ENCODE peak calls at places on chromosomes 5 and 9, in eight cellular contexts. J, P, R, M, K, D, H and A are unnamed samples.

GRCh38 chr5:61298580-61298979 is 33.5 kb upstream of the ZSWIM6 start:
- DNase-seq in J (no peak), P (no peak), R (no peak), M (no peak), K (peak; percentile 76), D (no peak), H (no peak), A (no peak)

GRCh38 chr9:126499005-126499910 is 114.5 kb upstream of the LMX1B start:
- DNase-seq in J (peak; percentile 67), P (peak; percentile 79), R (peak; percentile 49), M (peak; percentile 53), K (peak; percentile 63), D (no peak), H (peak; percentile 31), A (peak; percentile 42)

GRCh38 chr5:79845448-79846197 is 145.4 kb downstream of the MTX3 start:
- DNase-seq in J (no peak), P (no peak), R (peak; percentile 51), M (peak; percentile 13), K (peak; percentile 48), D (peak; percentile 13), H (peak; percentile 66), A (no peak)

GRCh38 chr9:81789751-81790150 is 100.4 kb upstream of the TLE1 start:
- DNase-seq in J (no peak), P (no peak), R (no peak), M (no peak), K (peak; percentile 30), D (no peak), H (no peak), A (no peak)

GRCh38 chr5:79602884-79603283 is 9.4 kb upstream of the TENT2 start:
- DNase-seq in J (no peak), P (no peak), R (no peak), M (no peak), K (no peak), D (no peak), H (no peak), A (no peak)

GRCh38 chr9:131555841-131556673 is 10.7 kb downstream of the PRRT1B start:
- DNase-seq in J (no peak), P (no peak), R (no peak), M (no peak), K (no peak), D (no peak), H (no peak), A (peak; percentile 47)

GRCh38 chr5:154967419-154968024 is 26.6 kb downstream of the MRPL22 start:
- DNase-seq in J (peak; percentile 49), P (no peak), R (no peak), M (no peak), K (peak; percentile 26), D (no peak), H (no peak), A (no peak)

GRCh38 chr9:117783828-117784227 is 79.6 kb downstream of the TLR4 start:
- DNase-seq in J (no peak), P (peak; percentile 2), R (peak; percentile 61), M (peak; percentile 9), K (no peak), D (no peak), H (no peak), A (no peak)

GRCh38 chr5:29460946-29461538 is 1732.4 kb upstream of the CDH6 start:
- DNase-seq in J (no peak), P (no peak), R (no peak), M (no peak), K (no peak), D (no peak), H (no peak), A (no peak)